ENCODE peak calls at places on chromosomes 13 and 19, in four cellular contexts. One of them, this sample, is unnamed.

GRCh38 chr19:15283141-15283885 is 49.0 kb downstream of the BRD4 start:
- DNase-seq in lung: no peak
- DNase-seq in AG04450: peak; percentile 33
- DNase-seq in CD4-positive, alpha-beta memory T cell: no peak
- DNase-seq in this sample: no peak

GRCh38 chr19:53158119-53158656 is 665 bp downstream of the ZNF347 start:
- DNase-seq in lung: peak; percentile 29
- DNase-seq in AG04450: no peak
- DNase-seq in CD4-positive, alpha-beta memory T cell: no peak
- DNase-seq in this sample: peak; percentile 40

GRCh38 chr13:32125746-32126145 is 94.2 kb downstream of the FRY start:
- DNase-seq in lung: no peak
- DNase-seq in AG04450: no peak
- DNase-seq in CD4-positive, alpha-beta memory T cell: no peak
- DNase-seq in this sample: no peak

GRCh38 chr19:39166571-39167391 is 30.0 kb upstream of the NCCRP1 start:
- DNase-seq in lung: peak; percentile 90
- DNase-seq in AG04450: no peak
- DNase-seq in CD4-positive, alpha-beta memory T cell: no peak
- DNase-seq in this sample: peak; percentile 80

GRCh38 chr13:93522486-93522885 is 295.9 kb downstream of the GPC6 start:
- DNase-seq in lung: no peak
- DNase-seq in AG04450: no peak
- DNase-seq in CD4-positive, alpha-beta memory T cell: no peak
- DNase-seq in this sample: no peak

GRCh38 chr19:815079-815774 is 6.5 kb downstream of the PLPPR3 start:
- DNase-seq in lung: no peak
- DNase-seq in AG04450: no peak
- DNase-seq in CD4-positive, alpha-beta memory T cell: no peak
- DNase-seq in this sample: no peak

GRCh38 chr19:38713227-38713649 is 31.0 kb downstream of the CAPN12 start:
- DNase-seq in lung: no peak
- DNase-seq in AG04450: no peak
- DNase-seq in CD4-positive, alpha-beta memory T cell: no peak
- DNase-seq in this sample: peak; percentile 77

GRCh38 chr13:67136157-67136556 is 94.0 kb downstream of the PCDH9 start:
- DNase-seq in lung: no peak
- DNase-seq in AG04450: no peak
- DNase-seq in CD4-positive, alpha-beta memory T cell: no peak
- DNase-seq in this sample: no peak

GRCh38 chr13:85828094-85828684 is 29.0 kb upstream of the SLITRK6 start:
- DNase-seq in lung: no peak
- DNase-seq in AG04450: peak; percentile 2
- DNase-seq in CD4-positive, alpha-beta memory T cell: no peak
- DNase-seq in this sample: no peak

GRCh38 chr13:41456768-41457588 is at the start of gene RGCC:
- DNase-seq in lung: peak; percentile 85
- DNase-seq in AG04450: no peak
- DNase-seq in CD4-positive, alpha-beta memory T cell: peak; percentile 97
- DNase-seq in this sample: peak; percentile 62

GRCh38 chr13:52010890-52011689 is at the start of gene ATP7B:
- DNase-seq in lung: no peak
- DNase-seq in AG04450: no peak
- DNase-seq in CD4-positive, alpha-beta memory T cell: peak; percentile 3
- DNase-seq in this sample: no peak

GRCh38 chr19:38838208-38838985 is 6.8 kb upstream of the ECH1 start:
- DNase-seq in lung: no peak
- DNase-seq in AG04450: no peak
- DNase-seq in CD4-positive, alpha-beta memory T cell: no peak
- DNase-seq in this sample: peak; percentile 53

GRCh38 chr19:50933640-50934039 is 19.2 kb downstream of the KLK5 start:
- DNase-seq in lung: no peak
- DNase-seq in AG04450: no peak
- DNase-seq in CD4-positive, alpha-beta memory T cell: no peak
- DNase-seq in this sample: no peak

GRCh38 chr13:21733475-21734311 is 62.8 kb downstream of the FGF9 start:
- DNase-seq in lung: no peak
- DNase-seq in AG04450: no peak
- DNase-seq in CD4-positive, alpha-beta memory T cell: no peak
- DNase-seq in this sample: no peak

GRCh38 chr13:25574437-25575426 is 203.0 kb downstream of the ATP8A2 start:
- DNase-seq in lung: peak; percentile 79
- DNase-seq in AG04450: peak; percentile 61
- DNase-seq in CD4-positive, alpha-beta memory T cell: peak; percentile 58
- DNase-seq in this sample: peak; percentile 83

GRCh38 chr19:49520705-49521319 is 7.0 kb upstream of the RCN3 start:
- DNase-seq in lung: no peak
- DNase-seq in AG04450: no peak
- DNase-seq in CD4-positive, alpha-beta memory T cell: no peak
- DNase-seq in this sample: peak; percentile 51

GRCh38 chr13:30985637-30986205 is 53.3 kb downstream of the TEX26 start:
- DNase-seq in lung: no peak
- DNase-seq in AG04450: no peak
- DNase-seq in CD4-positive, alpha-beta memory T cell: no peak
- DNase-seq in this sample: no peak

GRCh38 chr13:112392719-112393118 is 16.6 kb downstream of the SPACA7 start:
- DNase-seq in lung: no peak
- DNase-seq in AG04450: no peak
- DNase-seq in CD4-positive, alpha-beta memory T cell: no peak
- DNase-seq in this sample: no peak

GRCh38 chr13:75993823-75994222 is 357.7 kb downstream of the LMO7 start:
- DNase-seq in lung: no peak
- DNase-seq in AG04450: no peak
- DNase-seq in CD4-positive, alpha-beta memory T cell: no peak
- DNase-seq in this sample: no peak

GRCh38 chr19:44683434-44684210 is 12.3 kb downstream of the CEACAM19 start:
- DNase-seq in lung: no peak
- DNase-seq in AG04450: no peak
- DNase-seq in CD4-positive, alpha-beta memory T cell: no peak
- DNase-seq in this sample: peak; percentile 91

GRCh38 chr13:37492061-37492460 is 106.5 kb downstream of the POSTN start:
- DNase-seq in lung: no peak
- DNase-seq in AG04450: no peak
- DNase-seq in CD4-positive, alpha-beta memory T cell: no peak
- DNase-seq in this sample: no peak

GRCh38 chr19:2841858-2842574 is 741 bp downstream of the ZNF555 start:
- DNase-seq in lung: no peak
- DNase-seq in AG04450: no peak
- DNase-seq in CD4-positive, alpha-beta memory T cell: no peak
- DNase-seq in this sample: no peak

GRCh38 chr19:41928221-41928683 is at the start of gene ERFL:
- DNase-seq in lung: no peak
- DNase-seq in AG04450: no peak
- DNase-seq in CD4-positive, alpha-beta memory T cell: peak; percentile 28
- DNase-seq in this sample: no peak

GRCh38 chr19:18112989-18113478 is 15.5 kb downstream of the MAST3 start:
- DNase-seq in lung: peak; percentile 88
- DNase-seq in AG04450: no peak
- DNase-seq in CD4-positive, alpha-beta memory T cell: peak; percentile 58
- DNase-seq in this sample: peak; percentile 87
- H3K27ac ChIP-seq in lung: no peak overlapping the region
- H3K27ac ChIP-seq in AG04450: no peak overlapping the region
- H3K27ac ChIP-seq in CD4-positive, alpha-beta memory T cell: no peak overlapping the region
- H3K27ac ChIP-seq in this sample: no peak overlapping the region

GRCh38 chr19:47130120-47130588 is 481 bp upstream of the SAE1 start:
- DNase-seq in lung: no peak
- DNase-seq in AG04450: no peak
- DNase-seq in CD4-positive, alpha-beta memory T cell: no peak
- DNase-seq in this sample: no peak
- H3K27ac ChIP-seq in lung: no peak overlapping the region
- H3K27ac ChIP-seq in AG04450: peak overlapping the region; percentile 65
- H3K27ac ChIP-seq in CD4-positive, alpha-beta memory T cell: peak overlapping the region; percentile 73
- H3K27ac ChIP-seq in this sample: no peak overlapping the region

GRCh38 chr19:6988257-6988656 is 33.0 kb downstream of the MBD3L2B start:
- DNase-seq in lung: no peak
- DNase-seq in AG04450: no peak
- DNase-seq in CD4-positive, alpha-beta memory T cell: no peak
- DNase-seq in this sample: no peak
- H3K27ac ChIP-seq in lung: no peak overlapping the region
- H3K27ac ChIP-seq in AG04450: no peak overlapping the region
- H3K27ac ChIP-seq in CD4-positive, alpha-beta memory T cell: no peak overlapping the region
- H3K27ac ChIP-seq in this sample: no peak overlapping the region

DNA sequence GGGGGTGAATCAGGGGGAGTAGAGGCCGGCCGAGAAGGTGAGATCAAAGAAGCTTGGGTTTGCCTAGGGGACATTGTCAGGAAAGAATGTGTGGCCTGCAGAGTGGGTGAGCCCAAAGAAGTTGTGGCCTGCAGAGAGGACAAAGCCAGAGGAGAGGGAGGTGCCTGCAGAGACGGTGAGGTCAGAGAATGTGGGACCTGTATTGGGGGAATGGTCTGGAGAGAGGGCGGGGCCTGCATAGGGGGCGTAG is 3.0 kb downstream of the PRR36 start:
- DNase-seq in lung: no peak
- DNase-seq in AG04450: no peak
- DNase-seq in CD4-positive, alpha-beta memory T cell: peak; percentile 31
- DNase-seq in this sample: no peak
- H3K27ac ChIP-seq in lung: peak overlapping the region; percentile 52
- H3K27ac ChIP-seq in AG04450: no peak overlapping the region
- H3K27ac ChIP-seq in CD4-positive, alpha-beta memory T cell: no peak overlapping the region
- H3K27ac ChIP-seq in this sample: peak overlapping the region; percentile 85

GRCh38 chr13:107111248-107111647 is 543.3 kb upstream of the ARGLU1 start:
- DNase-seq in lung: no peak
- DNase-seq in AG04450: no peak
- DNase-seq in CD4-positive, alpha-beta memory T cell: no peak
- DNase-seq in this sample: no peak
- H3K27ac ChIP-seq in lung: no peak overlapping the region
- H3K27ac ChIP-seq in AG04450: no peak overlapping the region
- H3K27ac ChIP-seq in CD4-positive, alpha-beta memory T cell: no peak overlapping the region
- H3K27ac ChIP-seq in this sample: no peak overlapping the region

DNA sequence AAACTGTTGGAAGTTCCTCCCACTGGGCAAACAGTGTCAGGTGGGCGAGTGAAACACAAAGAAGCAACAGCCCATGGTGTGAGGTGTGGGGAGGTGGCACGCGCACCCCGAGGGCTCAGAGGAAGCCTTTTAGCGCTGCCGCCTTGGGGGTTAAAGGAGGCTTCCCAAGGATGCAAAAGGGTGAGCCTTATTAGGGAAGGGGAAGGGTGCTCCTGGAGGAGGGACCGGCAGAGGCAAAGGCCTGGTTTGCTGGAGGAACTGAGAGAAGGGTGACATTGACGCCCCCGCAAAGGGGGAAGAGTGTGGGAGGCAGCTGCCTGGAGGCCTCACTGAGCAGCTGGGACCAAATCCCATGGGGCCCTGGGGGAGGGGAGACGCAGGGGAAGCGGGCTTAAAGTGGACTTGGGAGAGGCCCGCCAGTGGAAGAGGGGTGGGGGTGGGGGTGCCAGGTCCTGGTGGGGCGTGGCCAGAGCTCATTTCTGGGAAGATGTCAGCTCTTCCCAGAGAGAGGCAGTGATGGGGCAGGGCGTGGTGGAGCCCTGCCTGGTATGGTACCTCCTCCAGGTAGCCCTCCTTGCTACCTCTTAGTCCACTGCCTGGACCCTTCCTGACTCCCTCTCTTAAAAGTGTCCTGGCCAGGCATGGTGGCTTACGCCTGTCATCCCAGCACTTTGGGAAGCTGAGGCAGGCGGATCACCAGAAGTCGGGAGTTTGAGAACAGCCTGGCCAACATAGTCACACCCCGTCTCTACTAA is 12.0 kb upstream of the FCHO1 start:
- DNase-seq in lung: no peak
- DNase-seq in AG04450: no peak
- DNase-seq in CD4-positive, alpha-beta memory T cell: no peak
- DNase-seq in this sample: no peak
- H3K27ac ChIP-seq in lung: no peak overlapping the region
- H3K27ac ChIP-seq in AG04450: no peak overlapping the region
- H3K27ac ChIP-seq in CD4-positive, alpha-beta memory T cell: no peak overlapping the region
- H3K27ac ChIP-seq in this sample: no peak overlapping the region

GRCh38 chr13:100789025-100789424 is 114.4 kb upstream of the TMTC4 start:
- DNase-seq in lung: no peak
- DNase-seq in AG04450: no peak
- DNase-seq in CD4-positive, alpha-beta memory T cell: no peak
- DNase-seq in this sample: no peak
- H3K27ac ChIP-seq in lung: no peak overlapping the region
- H3K27ac ChIP-seq in AG04450: no peak overlapping the region
- H3K27ac ChIP-seq in CD4-positive, alpha-beta memory T cell: no peak overlapping the region
- H3K27ac ChIP-seq in this sample: no peak overlapping the region

This sample was measured in body of pancreas.